ENCODE peak calls at places on chromosomes 13 and 19, in four cellular contexts. Z is lower lobe of right lung; P is activated naive CD8-positive, alpha-beta T cell treated with anti-CD3 and anti-CD28 coated beads, Interleukin-2, amount 50 U/mL, for 16 hours; W is HFFc6. L is an unnamed sample.

GRCh38 chr19:38224014-38224862 is at the start of gene DPF1:
- DNase-seq in Z (no peak), P (peak), W (peak), L (peak)

GRCh38 chr13:109700176-109700575 is 86.2 kb downstream of the IRS2 start:
- DNase-seq in Z (peak), P (no peak), W (no peak), L (peak)

GRCh38 chr13:99178636-99179035 is 22.0 kb upstream of the UBAC2 start:
- DNase-seq in Z (no peak), P (no peak), W (no peak), L (no peak)

GRCh38 chr19:14127929-14128509 is 8.4 kb downstream of the ASF1B start:
- DNase-seq in Z (peak), P (no peak), W (no peak), L (no peak)

GRCh38 chr13:114264886-114265611 is 16.4 kb upstream of the UPF3A start:
- DNase-seq in Z (no peak), P (no peak), W (peak), L (no peak)

GRCh38 chr19:29603308-29603707 is 2.8 kb upstream of the POP4 start:
- DNase-seq in Z (no peak), P (no peak), W (no peak), L (no peak)

GRCh38 chr13:113349491-113349890 is 14.4 kb downstream of the GRTP1 start:
- DNase-seq in Z (peak), P (no peak), W (no peak), L (no peak)

GRCh38 chr13:91778123-91778522 is 379.7 kb downstream of the GPC5 start:
- DNase-seq in Z (no peak), P (no peak), W (no peak), L (no peak)

GRCh38 chr19:6086081-6086858 is 24.0 kb downstream of the RFX2 start:
- DNase-seq in Z (no peak), P (no peak), W (peak), L (no peak)

GRCh38 chr13:113539822-113540221 is 44.7 kb upstream of the TFDP1 start:
- DNase-seq in Z (no peak), P (no peak), W (no peak), L (no peak)

L was measured in testis.